ENCODE peak calls at places on chromosomes 16 and 17, in six cellular contexts. Z, Y, L, V, I and B are unnamed samples.

GRCh38 chr16:65515193-65515592 is 393.3 kb upstream of the CDH11 start:
- DNase-seq in Z (no peak), Y (no peak), L (no peak), V (no peak), I (no peak), B (no peak)

GRCh38 chr16:9225527-9226316 is 134.3 kb downstream of the HAPSTR1 start:
- DNase-seq in Z (no peak), Y (no peak), L (no peak), V (no peak), I (no peak), B (peak; percentile 35)

GRCh38 chr17:66675991-66676371 is 158.9 kb upstream of the CACNG5 start:
- DNase-seq in Z (no peak), Y (no peak), L (no peak), V (no peak), I (no peak), B (no peak)

GRCh38 chr17:51827140-51827539 is 331.4 kb downstream of the CA10 start:
- DNase-seq in Z (no peak), Y (no peak), L (no peak), V (no peak), I (no peak), B (no peak)

GRCh38 chr17:82736511-82737185 is 1.2 kb downstream of the FN3K start:
- DNase-seq in Z (no peak), Y (no peak), L (no peak), V (no peak), I (no peak), B (no peak)

GRCh38 chr17:30905742-30906100 is 317 bp downstream of the TEFM start:
- DNase-seq in Z (no peak), Y (no peak), L (no peak), V (no peak), I (no peak), B (no peak)

GRCh38 chr16:29815032-29815721 is 775 bp upstream of the PAGR1 start:
- DNase-seq in Z (peak; percentile 89), Y (peak; percentile 68), L (no peak), V (no peak), I (peak; percentile 71), B (no peak)

GRCh38 chr17:62794666-62794971 is 13.5 kb downstream of the MARCHF10 start:
- DNase-seq in Z (no peak), Y (no peak), L (no peak), V (no peak), I (no peak), B (no peak)

GRCh38 chr17:75785770-75786538 is 1.3 kb downstream of the UNK start:
- DNase-seq in Z (peak; percentile 20), Y (no peak), L (no peak), V (no peak), I (peak; percentile 39), B (no peak)

GRCh38 chr16:2244926-2245795 is 6.2 kb downstream of the ECI1 start:
- DNase-seq in Z (no peak), Y (no peak), L (no peak), V (no peak), I (no peak), B (no peak)

GRCh38 chr17:81463506-81463905 is 49.1 kb downstream of the ACTG1 start:
- DNase-seq in Z (no peak), Y (no peak), L (no peak), V (no peak), I (no peak), B (no peak)
- H3K36me3 ChIP-seq in Z (no peaks in the 10 kb centered on the region), Y (no peaks in the 10 kb centered on the region), L (peaks cover 43% of the 10 kb centered on the region), V (no peaks in the 10 kb centered on the region), I (peaks cover 45% of the 10 kb centered on the region), B (no peaks in the 10 kb centered on the region)

GRCh38 chr17:5000237-5000639 is 2.5 kb downstream of the KIF1C start:
- DNase-seq in Z (no peak), Y (no peak), L (peak; percentile 87), V (no peak), I (peak; percentile 65), B (no peak)
- H3K4me3 ChIP-seq in Z (no peak overlapping the region), Y (no peak overlapping the region), L (peak overlapping the region; percentile 95), V (no peak overlapping the region), I (peak overlapping the region; percentile 97), B (no peak overlapping the region)

GRCh38 chr17:55769625-55770000 is 18.8 kb downstream of the PCTP start:
- DNase-seq in Z (no peak), Y (no peak), L (no peak), V (no peak), I (no peak), B (no peak)
- H3K36me3 ChIP-seq in Z (peaks cover 14% of the 10 kb centered on the region), Y (no peaks in the 10 kb centered on the region), L (peaks cover 66% of the 10 kb centered on the region), V (peaks cover 7% of the 10 kb centered on the region), I (peaks cover 46% of the 10 kb centered on the region), B (peaks cover 7% of the 10 kb centered on the region)

GRCh38 chr16:7579454-7579853 is 246.8 kb downstream of the RBFOX1 start:
- DNase-seq in Z (no peak), Y (no peak), L (no peak), V (no peak), I (no peak), B (no peak)
- H3K4me3 ChIP-seq in Z (no peak overlapping the region), Y (no peak overlapping the region), L (no peak overlapping the region), V (no peak overlapping the region), I (no peak overlapping the region), B (no peak overlapping the region)

GRCh38 chr17:8176998-8177731 is 985 bp upstream of the TMEM107 start:
- DNase-seq in Z (no peak), Y (peak; percentile 31), L (no peak), V (no peak), I (no peak), B (no peak)

GRCh38 chr17:8173056-8173870 is 2.9 kb downstream of the TMEM107 start:
- DNase-seq in Z (peak; percentile 84), Y (peak; percentile 67), L (no peak), V (peak; percentile 74), I (peak; percentile 94), B (peak; percentile 82)

GRCh38 chr17:8176197-8176940 is at the start of gene TMEM107:
- DNase-seq in Z (peak; percentile 97), Y (peak; percentile 93), L (peak; percentile 89), V (peak; percentile 84), I (peak; percentile 96), B (peak; percentile 83)

GRCh38 chr17:8175795-8176196 is 384 bp downstream of the TMEM107 start:
- DNase-seq in Z (peak; percentile 81), Y (no peak), L (no peak), V (no peak), I (no peak), B (peak; percentile 45)

GRCh38 chr17:8173871-8174322 is 2.3 kb downstream of the TMEM107 start:
- DNase-seq in Z (no peak), Y (no peak), L (no peak), V (no peak), I (no peak), B (peak; percentile 54)
- H3K36me3 ChIP-seq in Z (no peaks in the 10 kb centered on the region), Y (no peaks in the 10 kb centered on the region), L (no peaks in the 10 kb centered on the region), V (no peaks in the 10 kb centered on the region), I (no peaks in the 10 kb centered on the region), B (no peaks in the 10 kb centered on the region)

DNA sequence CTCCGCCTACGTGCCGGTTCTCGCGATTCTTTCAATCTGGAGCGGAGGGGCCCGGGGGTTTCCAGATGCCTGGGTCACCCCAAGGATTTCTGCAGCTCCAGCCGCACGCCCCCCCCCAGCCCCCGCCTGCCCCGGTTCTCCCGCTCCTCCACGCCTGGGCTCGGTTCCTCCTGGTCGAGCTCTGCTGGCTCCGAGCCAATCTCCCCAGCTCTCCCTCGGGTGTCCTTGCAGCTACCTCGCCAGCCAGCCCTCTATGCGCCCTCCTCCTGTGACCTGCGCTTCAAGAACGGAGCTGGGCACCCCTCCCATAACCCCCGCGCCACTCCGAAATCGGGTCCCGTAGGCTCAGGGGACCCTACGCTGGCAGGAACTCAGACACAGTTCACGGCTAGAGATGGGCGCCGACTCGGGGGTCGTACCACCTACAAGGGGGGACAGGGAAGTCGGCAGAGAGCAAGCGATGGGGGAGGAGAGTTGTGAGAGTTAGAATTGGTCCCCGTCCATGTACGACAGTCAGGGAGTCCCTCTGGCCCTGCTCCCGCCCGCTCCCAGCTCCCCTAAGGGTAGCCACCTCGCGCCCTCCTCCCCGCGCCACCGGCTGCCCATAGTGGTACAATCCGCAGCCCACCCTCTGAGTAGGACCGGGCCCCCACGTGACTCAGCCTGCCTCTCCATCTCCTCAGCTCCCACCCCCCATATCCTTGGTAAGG is 956 bp downstream of the FGF11 start:
- DNase-seq in Z (peak; percentile 85), Y (peak; percentile 65), L (peak; percentile 67), V (no peak), I (peak; percentile 74), B (peak; percentile 72)
- H3K4me3 ChIP-seq in Z (peak overlapping the region; percentile 38), Y (no peak overlapping the region), L (peak overlapping the region; percentile 47), V (no peak overlapping the region), I (peak overlapping the region; percentile 43), B (peak overlapping the region; percentile 71)

DNA sequence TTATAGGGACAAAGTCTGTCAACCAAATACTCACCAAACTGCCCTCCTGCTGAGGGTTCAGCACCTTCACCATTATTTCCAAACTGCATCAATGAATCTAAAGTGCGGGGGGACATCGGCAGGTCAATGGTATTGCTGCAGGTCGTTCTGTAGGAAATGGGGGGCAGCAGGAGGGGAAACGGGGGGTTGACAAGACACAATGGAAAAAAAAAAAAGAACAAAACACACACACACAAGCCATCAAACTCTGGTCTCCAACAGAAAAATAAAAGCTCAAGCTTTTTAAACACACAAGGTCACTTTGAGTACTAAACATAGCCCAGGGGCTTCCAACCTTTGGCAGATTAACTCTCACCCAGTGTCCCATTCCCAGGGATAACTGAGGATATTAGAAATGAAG is 28.5 kb downstream of the STAT5A start:
- DNase-seq in Z (no peak), Y (no peak), L (no peak), V (no peak), I (no peak), B (no peak)
- H3K36me3 ChIP-seq in Z (peaks cover 32% of the 10 kb centered on the region), Y (peaks cover 6% of the 10 kb centered on the region), L (peaks cover 99% of the 10 kb centered on the region), V (peaks cover 46% of the 10 kb centered on the region), I (peaks cover 84% of the 10 kb centered on the region), B (peaks cover 26% of the 10 kb centered on the region)

GRCh38 chr16:80591071-80591935 is 50.5 kb downstream of the DYNLRB2 start:
- DNase-seq in Z (no peak), Y (no peak), L (no peak), V (no peak), I (no peak), B (peak; percentile 17)
- H3K4me3 ChIP-seq in Z (no peak overlapping the region), Y (no peak overlapping the region), L (no peak overlapping the region), V (peak overlapping the region; percentile 74), I (no peak overlapping the region), B (no peak overlapping the region)

GRCh38 chr17:60067871-60068270 is 10.8 kb downstream of the HEATR6 start:
- DNase-seq in Z (no peak), Y (no peak), L (no peak), V (no peak), I (no peak), B (no peak)
- H3K36me3 ChIP-seq in Z (peaks cover 66% of the 10 kb centered on the region), Y (no peaks in the 10 kb centered on the region), L (peaks cover 98% of the 10 kb centered on the region), V (peaks cover 66% of the 10 kb centered on the region), I (peaks cover 72% of the 10 kb centered on the region), B (peaks cover 34% of the 10 kb centered on the region)